ENCODE peak calls at places on chromosomes 4 and X, in eight cellular contexts. One of them, this sample, is unnamed.

GRCh38 chrX:26557691-26558321 is 341.8 kb downstream of the MAGEB5 start:
- DNase-seq in endothelial cell of umbilical vein: no peak
- DNase-seq in HCT116: no peak
- DNase-seq in psoas muscle: peak
- DNase-seq in cardiac muscle cell: no peak
- DNase-seq in right atrium auricular region: no peak
- DNase-seq in mammary epithelial cell: no peak
- DNase-seq in lower lobe of right lung: no peak
- DNase-seq in this sample: no peak

GRCh38 chr4:3689576-3690551 is 76.3 kb upstream of the ADRA2C start:
- DNase-seq in endothelial cell of umbilical vein: no peak
- DNase-seq in HCT116: no peak
- DNase-seq in psoas muscle: no peak
- DNase-seq in cardiac muscle cell: no peak
- DNase-seq in right atrium auricular region: no peak
- DNase-seq in mammary epithelial cell: no peak
- DNase-seq in lower lobe of right lung: peak
- DNase-seq in this sample: no peak

GRCh38 chr4:58962424-58962823 is 1852.2 kb upstream of the IGFBP7 start:
- DNase-seq in endothelial cell of umbilical vein: no peak
- DNase-seq in HCT116: no peak
- DNase-seq in psoas muscle: no peak
- DNase-seq in cardiac muscle cell: no peak
- DNase-seq in right atrium auricular region: no peak
- DNase-seq in mammary epithelial cell: no peak
- DNase-seq in lower lobe of right lung: no peak
- DNase-seq in this sample: no peak

GRCh38 chr4:141643557-141643956 is 7.2 kb downstream of the IL15 start:
- DNase-seq in endothelial cell of umbilical vein: peak
- DNase-seq in HCT116: peak
- DNase-seq in psoas muscle: no peak
- DNase-seq in cardiac muscle cell: no peak
- DNase-seq in right atrium auricular region: no peak
- DNase-seq in mammary epithelial cell: peak
- DNase-seq in lower lobe of right lung: no peak
- DNase-seq in this sample: peak

GRCh38 chr4:135243960-135244561 is 1042.5 kb upstream of the PABPC4L start:
- DNase-seq in endothelial cell of umbilical vein: no peak
- DNase-seq in HCT116: no peak
- DNase-seq in psoas muscle: no peak
- DNase-seq in cardiac muscle cell: no peak
- DNase-seq in right atrium auricular region: no peak
- DNase-seq in mammary epithelial cell: no peak
- DNase-seq in lower lobe of right lung: no peak
- DNase-seq in this sample: peak

GRCh38 chrX:119194631-119195030 is 41.5 kb upstream of the PGRMC1 start:
- DNase-seq in endothelial cell of umbilical vein: peak
- DNase-seq in HCT116: no peak
- DNase-seq in psoas muscle: no peak
- DNase-seq in cardiac muscle cell: peak
- DNase-seq in right atrium auricular region: no peak
- DNase-seq in mammary epithelial cell: no peak
- DNase-seq in lower lobe of right lung: no peak
- DNase-seq in this sample: peak

GRCh38 chr4:137968956-137969709 is 273.0 kb downstream of the SLC7A11 start:
- DNase-seq in endothelial cell of umbilical vein: no peak
- DNase-seq in HCT116: no peak
- DNase-seq in psoas muscle: no peak
- DNase-seq in cardiac muscle cell: no peak
- DNase-seq in right atrium auricular region: no peak
- DNase-seq in mammary epithelial cell: no peak
- DNase-seq in lower lobe of right lung: no peak
- DNase-seq in this sample: peak

GRCh38 chrX:73447311-73447794 is 500 bp downstream of the CDX4 start:
- DNase-seq in endothelial cell of umbilical vein: no peak
- DNase-seq in HCT116: no peak
- DNase-seq in psoas muscle: no peak
- DNase-seq in cardiac muscle cell: no peak
- DNase-seq in right atrium auricular region: no peak
- DNase-seq in mammary epithelial cell: no peak
- DNase-seq in lower lobe of right lung: no peak
- DNase-seq in this sample: no peak

GRCh38 chr4:120672558-120673147 is 249.9 kb downstream of the PRDM5 start:
- DNase-seq in endothelial cell of umbilical vein: no peak
- DNase-seq in HCT116: no peak
- DNase-seq in psoas muscle: no peak
- DNase-seq in cardiac muscle cell: no peak
- DNase-seq in right atrium auricular region: no peak
- DNase-seq in mammary epithelial cell: no peak
- DNase-seq in lower lobe of right lung: no peak
- DNase-seq in this sample: peak

GRCh38 chr4:117817316-117817715 is 217.0 kb upstream of the NDST3 start:
- DNase-seq in endothelial cell of umbilical vein: no peak
- DNase-seq in HCT116: no peak
- DNase-seq in psoas muscle: no peak
- DNase-seq in cardiac muscle cell: no peak
- DNase-seq in right atrium auricular region: no peak
- DNase-seq in mammary epithelial cell: no peak
- DNase-seq in lower lobe of right lung: no peak
- DNase-seq in this sample: no peak

GRCh38 chr4:972651-973424 is 531 bp downstream of the DGKQ start:
- DNase-seq in endothelial cell of umbilical vein: peak
- DNase-seq in HCT116: no peak
- DNase-seq in psoas muscle: peak
- DNase-seq in cardiac muscle cell: no peak
- DNase-seq in right atrium auricular region: no peak
- DNase-seq in mammary epithelial cell: peak
- DNase-seq in lower lobe of right lung: peak
- DNase-seq in this sample: peak

GRCh38 chr4:158996669-158997074 is 106.2 kb upstream of the RAPGEF2 start:
- DNase-seq in endothelial cell of umbilical vein: peak
- DNase-seq in HCT116: peak
- DNase-seq in psoas muscle: no peak
- DNase-seq in cardiac muscle cell: no peak
- DNase-seq in right atrium auricular region: no peak
- DNase-seq in mammary epithelial cell: peak
- DNase-seq in lower lobe of right lung: no peak
- DNase-seq in this sample: peak

GRCh38 chr4:105686571-105686970 is 21.9 kb downstream of the INTS12 start:
- DNase-seq in endothelial cell of umbilical vein: no peak
- DNase-seq in HCT116: no peak
- DNase-seq in psoas muscle: no peak
- DNase-seq in cardiac muscle cell: no peak
- DNase-seq in right atrium auricular region: no peak
- DNase-seq in mammary epithelial cell: no peak
- DNase-seq in lower lobe of right lung: no peak
- DNase-seq in this sample: no peak

GRCh38 chrX:44506688-44507087 is 36.0 kb downstream of the FUNDC1 start:
- DNase-seq in endothelial cell of umbilical vein: no peak
- DNase-seq in HCT116: no peak
- DNase-seq in psoas muscle: no peak
- DNase-seq in cardiac muscle cell: no peak
- DNase-seq in right atrium auricular region: no peak
- DNase-seq in mammary epithelial cell: no peak
- DNase-seq in lower lobe of right lung: no peak
- DNase-seq in this sample: no peak

GRCh38 chr4:154985673-154986072 is 204.6 kb downstream of the RBM46 start:
- DNase-seq in endothelial cell of umbilical vein: no peak
- DNase-seq in HCT116: no peak
- DNase-seq in psoas muscle: no peak
- DNase-seq in cardiac muscle cell: no peak
- DNase-seq in right atrium auricular region: no peak
- DNase-seq in mammary epithelial cell: no peak
- DNase-seq in lower lobe of right lung: no peak
- DNase-seq in this sample: peak

GRCh38 chrX:47568656-47569295 is 7.8 kb downstream of the ARAF start:
- DNase-seq in endothelial cell of umbilical vein: no peak
- DNase-seq in HCT116: no peak
- DNase-seq in psoas muscle: no peak
- DNase-seq in cardiac muscle cell: peak
- DNase-seq in right atrium auricular region: no peak
- DNase-seq in mammary epithelial cell: no peak
- DNase-seq in lower lobe of right lung: no peak
- DNase-seq in this sample: no peak

GRCh38 chr4:151117371-151117962 is 18.0 kb downstream of the RPS3A start:
- DNase-seq in endothelial cell of umbilical vein: peak
- DNase-seq in HCT116: peak
- DNase-seq in psoas muscle: no peak
- DNase-seq in cardiac muscle cell: peak
- DNase-seq in right atrium auricular region: no peak
- DNase-seq in mammary epithelial cell: peak
- DNase-seq in lower lobe of right lung: no peak
- DNase-seq in this sample: peak

GRCh38 chr4:15757084-15757483 is 21.0 kb upstream of the CD38 start:
- DNase-seq in endothelial cell of umbilical vein: no peak
- DNase-seq in HCT116: no peak
- DNase-seq in psoas muscle: no peak
- DNase-seq in cardiac muscle cell: no peak
- DNase-seq in right atrium auricular region: no peak
- DNase-seq in mammary epithelial cell: no peak
- DNase-seq in lower lobe of right lung: no peak
- DNase-seq in this sample: no peak

GRCh38 chrX:112642349-112642748 is 37.4 kb downstream of the LHFPL1 start:
- DNase-seq in endothelial cell of umbilical vein: peak
- DNase-seq in HCT116: peak
- DNase-seq in psoas muscle: no peak
- DNase-seq in cardiac muscle cell: peak
- DNase-seq in right atrium auricular region: no peak
- DNase-seq in mammary epithelial cell: peak
- DNase-seq in lower lobe of right lung: no peak
- DNase-seq in this sample: peak

GRCh38 chrX:110284159-110284558 is 33.7 kb downstream of the AMMECR1 start:
- DNase-seq in endothelial cell of umbilical vein: peak
- DNase-seq in HCT116: no peak
- DNase-seq in psoas muscle: no peak
- DNase-seq in cardiac muscle cell: no peak
- DNase-seq in right atrium auricular region: no peak
- DNase-seq in mammary epithelial cell: peak
- DNase-seq in lower lobe of right lung: no peak
- DNase-seq in this sample: peak

GRCh38 chr4:39480902-39481695 is 22.2 kb downstream of the LIAS start:
- DNase-seq in endothelial cell of umbilical vein: no peak
- DNase-seq in HCT116: no peak
- DNase-seq in psoas muscle: no peak
- DNase-seq in cardiac muscle cell: no peak
- DNase-seq in right atrium auricular region: peak
- DNase-seq in mammary epithelial cell: no peak
- DNase-seq in lower lobe of right lung: no peak
- DNase-seq in this sample: no peak
- H3K4me3 ChIP-seq in endothelial cell of umbilical vein: no peak
- H3K4me3 ChIP-seq in HCT116: no peak
- H3K4me3 ChIP-seq in psoas muscle: no peak
- H3K4me3 ChIP-seq in cardiac muscle cell: no peak
- H3K4me3 ChIP-seq in right atrium auricular region: no peak
- H3K4me3 ChIP-seq in mammary epithelial cell: no peak
- H3K4me3 ChIP-seq in lower lobe of right lung: peak
- H3K4me3 ChIP-seq in this sample: no peak

DNA sequence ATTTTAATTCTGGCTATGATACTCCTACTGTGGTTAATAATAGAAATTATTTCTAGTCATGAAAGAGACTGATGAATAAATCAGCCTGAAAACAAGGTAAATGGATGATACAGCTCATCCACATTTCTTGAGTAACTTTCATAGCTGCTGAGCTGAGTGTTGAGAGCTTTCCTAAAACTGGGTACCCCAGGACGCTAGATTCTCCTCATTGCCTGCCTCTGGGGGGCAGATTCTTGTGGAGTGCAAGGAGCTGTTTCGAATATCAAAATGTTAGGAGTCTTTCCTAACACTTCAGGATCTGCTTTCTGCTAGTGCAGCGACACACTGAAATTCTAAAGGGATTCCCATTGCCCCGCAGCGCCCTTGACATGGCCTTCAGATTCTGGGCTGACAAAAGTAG is 2.1 kb downstream of the MND1 start:
- DNase-seq in endothelial cell of umbilical vein: no peak
- DNase-seq in HCT116: no peak
- DNase-seq in psoas muscle: no peak
- DNase-seq in cardiac muscle cell: peak
- DNase-seq in right atrium auricular region: no peak
- DNase-seq in mammary epithelial cell: no peak
- DNase-seq in lower lobe of right lung: no peak
- DNase-seq in this sample: peak
- TF ChIP-seq CTCF in endothelial cell of umbilical vein: no peak
- TF ChIP-seq CTCF in HCT116: no peak
- TF ChIP-seq CTCF in psoas muscle: no peak
- TF ChIP-seq CTCF in cardiac muscle cell: peak
- TF ChIP-seq CTCF in right atrium auricular region: no peak
- TF ChIP-seq CTCF in mammary epithelial cell: no peak
- TF ChIP-seq CTCF in lower lobe of right lung: no peak
- TF ChIP-seq CTCF in this sample: peak

DNA sequence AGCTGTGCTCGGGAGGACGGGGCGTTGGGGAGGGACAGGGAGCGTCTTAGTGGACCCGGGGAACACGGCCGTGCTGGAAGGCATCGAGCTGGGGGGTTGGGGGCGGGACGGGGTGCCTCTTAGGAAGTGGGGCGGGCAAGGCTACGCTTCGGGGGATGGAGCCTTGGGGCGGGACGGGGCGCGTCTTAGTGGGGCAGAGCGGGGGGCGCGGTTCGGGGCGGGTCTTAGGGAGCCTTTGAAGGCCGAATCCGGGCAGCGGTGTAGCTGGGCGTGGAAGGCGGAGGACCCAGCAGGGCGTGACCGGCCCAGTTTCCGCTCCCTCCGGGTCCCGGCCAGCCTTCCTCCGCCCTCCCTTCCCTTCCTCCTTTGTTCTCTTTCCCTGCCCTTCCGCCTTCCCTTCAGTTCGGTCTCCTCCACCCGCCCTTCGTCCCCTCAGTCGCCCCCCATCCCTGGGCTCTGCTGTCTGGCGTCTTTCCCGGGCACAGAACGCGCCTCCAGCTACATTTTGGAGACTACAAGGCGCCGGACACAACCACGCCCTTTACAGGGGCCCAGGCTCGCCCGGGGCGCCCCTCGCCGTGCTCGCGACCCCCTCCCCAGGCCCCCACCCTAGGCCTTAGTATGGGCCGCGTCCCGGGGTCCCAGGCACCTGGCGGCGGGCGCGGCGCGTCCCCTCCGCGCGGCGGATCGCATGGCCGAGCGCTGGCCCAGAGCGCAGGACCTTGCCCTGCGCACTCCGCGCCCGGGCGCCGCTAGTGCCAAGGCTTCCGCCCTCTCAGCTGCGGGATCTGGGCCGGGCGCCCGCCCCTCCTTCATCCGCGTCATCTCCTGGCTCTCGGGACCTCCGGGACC is at the start of gene ARSD:
- DNase-seq in endothelial cell of umbilical vein: peak
- DNase-seq in HCT116: peak
- DNase-seq in psoas muscle: peak
- DNase-seq in cardiac muscle cell: peak
- DNase-seq in right atrium auricular region: peak
- DNase-seq in mammary epithelial cell: peak
- DNase-seq in lower lobe of right lung: peak
- DNase-seq in this sample: peak
- H3K4me3 ChIP-seq in endothelial cell of umbilical vein: no peak
- H3K4me3 ChIP-seq in HCT116: peak
- H3K4me3 ChIP-seq in psoas muscle: peak
- H3K4me3 ChIP-seq in cardiac muscle cell: peak
- H3K4me3 ChIP-seq in right atrium auricular region: peak
- H3K4me3 ChIP-seq in mammary epithelial cell: peak
- H3K4me3 ChIP-seq in lower lobe of right lung: peak
- H3K4me3 ChIP-seq in this sample: peak

DNA sequence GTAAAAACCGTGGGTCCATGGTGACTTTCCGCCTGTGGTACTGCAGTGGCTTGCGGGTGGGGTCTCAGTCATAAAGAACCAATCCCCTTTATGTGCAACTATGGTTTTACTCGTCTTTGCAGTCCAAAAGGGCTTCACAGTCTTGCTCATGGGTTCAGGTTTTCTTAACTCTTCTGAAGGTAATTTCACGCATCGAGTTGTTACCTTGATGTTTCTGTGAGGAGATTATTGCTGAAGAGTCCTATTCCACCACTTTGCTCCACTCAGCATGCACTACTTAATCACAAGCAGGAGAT is 41.5 kb downstream of the F8 start:
- DNase-seq in endothelial cell of umbilical vein: no peak
- DNase-seq in HCT116: no peak
- DNase-seq in psoas muscle: no peak
- DNase-seq in cardiac muscle cell: no peak
- DNase-seq in right atrium auricular region: no peak
- DNase-seq in mammary epithelial cell: no peak
- DNase-seq in lower lobe of right lung: no peak
- DNase-seq in this sample: no peak
- TF ChIP-seq CTCF in endothelial cell of umbilical vein: no peak
- TF ChIP-seq CTCF in HCT116: no peak
- TF ChIP-seq CTCF in psoas muscle: no peak
- TF ChIP-seq CTCF in cardiac muscle cell: no peak
- TF ChIP-seq CTCF in right atrium auricular region: no peak
- TF ChIP-seq CTCF in mammary epithelial cell: no peak
- TF ChIP-seq CTCF in lower lobe of right lung: no peak
- TF ChIP-seq CTCF in this sample: no peak

This sample was measured in AG10803.